ENCODE peak calls at places on chromosome 4, in nine cellular contexts. Q, X, H, A, E, O, L, Y and U are unnamed samples.
A peak's percentile ranks its signal among the peaks of the same experiment; 100 is the strongest.

GRCh38 chr4:2254665-2255500 is 7.0 kb downstream of the MXD4 start:
- DNase-seq in Q (no peak), X (no peak), H (peak; percentile 61), A (no peak), E (no peak), O (no peak), L (no peak), Y (no peak), U (no peak)

GRCh38 chr4:105432438-105432837 is 41.4 kb downstream of the PPA2 start:
- DNase-seq in Q (no peak), X (no peak), H (no peak), A (no peak), E (no peak), O (no peak), L (no peak), Y (no peak), U (no peak)

GRCh38 chr4:86835677-86836076 is 13.5 kb downstream of the SLC10A6 start:
- DNase-seq in Q (no peak), X (no peak), H (no peak), A (no peak), E (no peak), O (no peak), L (no peak), Y (no peak), U (no peak)

GRCh38 chr4:41890085-41890484 is 45.1 kb upstream of the TMEM33 start:
- DNase-seq in Q (no peak), X (no peak), H (no peak), A (no peak), E (no peak), O (no peak), L (no peak), Y (no peak), U (no peak)

GRCh38 chr4:107801766-107802211 is 22.9 kb upstream of the SGMS2 start:
- DNase-seq in Q (no peak), X (no peak), H (no peak), A (no peak), E (no peak), O (no peak), L (no peak), Y (peak; percentile 75), U (peak; percentile 79)

GRCh38 chr4:22268350-22269025 is 247.4 kb downstream of the ADGRA3 start:
- DNase-seq in Q (no peak), X (no peak), H (no peak), A (no peak), E (no peak), O (no peak), L (no peak), Y (no peak), U (no peak)

GRCh38 chr4:126268106-126268505 is 953.4 kb downstream of the FAT4 start:
- DNase-seq in Q (no peak), X (no peak), H (no peak), A (no peak), E (no peak), O (no peak), L (no peak), Y (no peak), U (no peak)

GRCh38 chr4:188934320-188934975 is 795.2 kb downstream of the TRIML1 start:
- DNase-seq in Q (no peak), X (no peak), H (no peak), A (no peak), E (no peak), O (no peak), L (no peak), Y (peak; percentile 5), U (peak; percentile 32)

GRCh38 chr4:105934381-105934780 is 39.1 kb downstream of the NPNT start:
- DNase-seq in Q (no peak), X (no peak), H (no peak), A (no peak), E (no peak), O (no peak), L (no peak), Y (no peak), U (no peak)

GRCh38 chr4:183326853-183327252 is 4.6 kb upstream of the CLDN24 start:
- DNase-seq in Q (no peak), X (no peak), H (no peak), A (no peak), E (no peak), O (no peak), L (no peak), Y (no peak), U (peak; percentile 25)